ENCODE peak calls at places on chromosomes 16 and 17, in nine cellular contexts. One of them, this sample, is unnamed.

GRCh38 chr17:15261063-15261817 is 3.9 kb downstream of the PMP22 start:
- DNase-seq in adrenal gland: peak
- DNase-seq in GM12865: no peak
- DNase-seq in cardiac muscle cell: peak
- DNase-seq in fibroblast of lung: peak
- DNase-seq in GM13977: peak
- DNase-seq in sigmoid colon: peak
- DNase-seq in Caco-2: peak
- DNase-seq in fibroblast of pulmonary artery: peak
- DNase-seq in this sample: peak

GRCh38 chr17:35540589-35541404 is 3.3 kb upstream of the SLFN12L start:
- DNase-seq in adrenal gland: peak
- DNase-seq in GM12865: peak
- DNase-seq in cardiac muscle cell: peak
- DNase-seq in fibroblast of lung: peak
- DNase-seq in GM13977: no peak
- DNase-seq in sigmoid colon: peak
- DNase-seq in Caco-2: no peak
- DNase-seq in fibroblast of pulmonary artery: peak
- DNase-seq in this sample: peak

GRCh38 chr17:48542956-48543853 is 1.7 kb downstream of the HOXB2 start:
- DNase-seq in adrenal gland: peak
- DNase-seq in GM12865: peak
- DNase-seq in cardiac muscle cell: peak
- DNase-seq in fibroblast of lung: no peak
- DNase-seq in GM13977: peak
- DNase-seq in sigmoid colon: peak
- DNase-seq in Caco-2: peak
- DNase-seq in fibroblast of pulmonary artery: peak
- DNase-seq in this sample: peak

GRCh38 chr16:8716592-8716991 is 42.2 kb downstream of the ABAT start:
- DNase-seq in adrenal gland: peak
- DNase-seq in GM12865: no peak
- DNase-seq in cardiac muscle cell: no peak
- DNase-seq in fibroblast of lung: peak
- DNase-seq in GM13977: no peak
- DNase-seq in sigmoid colon: no peak
- DNase-seq in Caco-2: no peak
- DNase-seq in fibroblast of pulmonary artery: no peak
- DNase-seq in this sample: no peak

GRCh38 chr17:40097931-40098845 is 2.2 kb downstream of the NR1D1 start:
- DNase-seq in adrenal gland: peak
- DNase-seq in GM12865: peak
- DNase-seq in cardiac muscle cell: peak
- DNase-seq in fibroblast of lung: peak
- DNase-seq in GM13977: no peak
- DNase-seq in sigmoid colon: peak
- DNase-seq in Caco-2: no peak
- DNase-seq in fibroblast of pulmonary artery: peak
- DNase-seq in this sample: no peak

GRCh38 chr17:3995067-3995466 is 30.8 kb upstream of the ATP2A3 start:
- DNase-seq in adrenal gland: no peak
- DNase-seq in GM12865: no peak
- DNase-seq in cardiac muscle cell: no peak
- DNase-seq in fibroblast of lung: no peak
- DNase-seq in GM13977: no peak
- DNase-seq in sigmoid colon: peak
- DNase-seq in Caco-2: no peak
- DNase-seq in fibroblast of pulmonary artery: no peak
- DNase-seq in this sample: no peak

GRCh38 chr16:87955302-87956168 is 4.3 kb downstream of the BANP start:
- DNase-seq in adrenal gland: no peak
- DNase-seq in GM12865: no peak
- DNase-seq in cardiac muscle cell: no peak
- DNase-seq in fibroblast of lung: peak
- DNase-seq in GM13977: no peak
- DNase-seq in sigmoid colon: no peak
- DNase-seq in Caco-2: no peak
- DNase-seq in fibroblast of pulmonary artery: no peak
- DNase-seq in this sample: no peak

GRCh38 chr17:50129946-50130777 is at the start of gene SAMD14:
- DNase-seq in adrenal gland: no peak
- DNase-seq in GM12865: peak
- DNase-seq in cardiac muscle cell: no peak
- DNase-seq in fibroblast of lung: peak
- DNase-seq in GM13977: peak
- DNase-seq in sigmoid colon: no peak
- DNase-seq in Caco-2: no peak
- DNase-seq in fibroblast of pulmonary artery: no peak
- DNase-seq in this sample: peak

GRCh38 chr16:19874816-19875546 is 9.7 kb downstream of the GPRC5B start:
- DNase-seq in adrenal gland: no peak
- DNase-seq in GM12865: no peak
- DNase-seq in cardiac muscle cell: no peak
- DNase-seq in fibroblast of lung: no peak
- DNase-seq in GM13977: no peak
- DNase-seq in sigmoid colon: no peak
- DNase-seq in Caco-2: no peak
- DNase-seq in fibroblast of pulmonary artery: no peak
- DNase-seq in this sample: no peak

GRCh38 chr17:8698142-8699050 is 46.2 kb downstream of the CCDC42 start:
- DNase-seq in adrenal gland: peak
- DNase-seq in GM12865: no peak
- DNase-seq in cardiac muscle cell: peak
- DNase-seq in fibroblast of lung: peak
- DNase-seq in GM13977: no peak
- DNase-seq in sigmoid colon: peak
- DNase-seq in Caco-2: no peak
- DNase-seq in fibroblast of pulmonary artery: peak
- DNase-seq in this sample: no peak

GRCh38 chr17:83195330-83196087 is 116.1 kb downstream of the METRNL start:
- DNase-seq in adrenal gland: no peak
- DNase-seq in GM12865: no peak
- DNase-seq in cardiac muscle cell: peak
- DNase-seq in fibroblast of lung: peak
- DNase-seq in GM13977: no peak
- DNase-seq in sigmoid colon: peak
- DNase-seq in Caco-2: peak
- DNase-seq in fibroblast of pulmonary artery: peak
- DNase-seq in this sample: no peak

GRCh38 chr17:3944485-3945388 is 19.5 kb downstream of the ATP2A3 start:
- DNase-seq in adrenal gland: peak
- DNase-seq in GM12865: peak
- DNase-seq in cardiac muscle cell: peak
- DNase-seq in fibroblast of lung: peak
- DNase-seq in GM13977: peak
- DNase-seq in sigmoid colon: peak
- DNase-seq in Caco-2: no peak
- DNase-seq in fibroblast of pulmonary artery: peak
- DNase-seq in this sample: peak

GRCh38 chr17:14940946-14941280 is 324.2 kb downstream of the PMP22 start:
- DNase-seq in adrenal gland: no peak
- DNase-seq in GM12865: no peak
- DNase-seq in cardiac muscle cell: no peak
- DNase-seq in fibroblast of lung: no peak
- DNase-seq in GM13977: no peak
- DNase-seq in sigmoid colon: no peak
- DNase-seq in Caco-2: no peak
- DNase-seq in fibroblast of pulmonary artery: no peak
- DNase-seq in this sample: no peak

GRCh38 chr17:19549746-19550623 is 16.3 kb downstream of the SLC47A1 start:
- DNase-seq in adrenal gland: no peak
- DNase-seq in GM12865: no peak
- DNase-seq in cardiac muscle cell: no peak
- DNase-seq in fibroblast of lung: no peak
- DNase-seq in GM13977: no peak
- DNase-seq in sigmoid colon: no peak
- DNase-seq in Caco-2: no peak
- DNase-seq in fibroblast of pulmonary artery: no peak
- DNase-seq in this sample: no peak

GRCh38 chr17:19544366-19544765 is 10.7 kb downstream of the SLC47A1 start:
- DNase-seq in adrenal gland: no peak
- DNase-seq in GM12865: no peak
- DNase-seq in cardiac muscle cell: no peak
- DNase-seq in fibroblast of lung: no peak
- DNase-seq in GM13977: no peak
- DNase-seq in sigmoid colon: no peak
- DNase-seq in Caco-2: no peak
- DNase-seq in fibroblast of pulmonary artery: no peak
- DNase-seq in this sample: no peak

GRCh38 chr17:19542247-19542646 is 8.6 kb downstream of the SLC47A1 start:
- DNase-seq in adrenal gland: no peak
- DNase-seq in GM12865: no peak
- DNase-seq in cardiac muscle cell: no peak
- DNase-seq in fibroblast of lung: no peak
- DNase-seq in GM13977: no peak
- DNase-seq in sigmoid colon: no peak
- DNase-seq in Caco-2: no peak
- DNase-seq in fibroblast of pulmonary artery: no peak
- DNase-seq in this sample: no peak

GRCh38 chr17:19551148-19551547 is 17.5 kb downstream of the SLC47A1 start:
- DNase-seq in adrenal gland: no peak
- DNase-seq in GM12865: no peak
- DNase-seq in cardiac muscle cell: no peak
- DNase-seq in fibroblast of lung: no peak
- DNase-seq in GM13977: no peak
- DNase-seq in sigmoid colon: no peak
- DNase-seq in Caco-2: no peak
- DNase-seq in fibroblast of pulmonary artery: no peak
- DNase-seq in this sample: no peak

DNA sequence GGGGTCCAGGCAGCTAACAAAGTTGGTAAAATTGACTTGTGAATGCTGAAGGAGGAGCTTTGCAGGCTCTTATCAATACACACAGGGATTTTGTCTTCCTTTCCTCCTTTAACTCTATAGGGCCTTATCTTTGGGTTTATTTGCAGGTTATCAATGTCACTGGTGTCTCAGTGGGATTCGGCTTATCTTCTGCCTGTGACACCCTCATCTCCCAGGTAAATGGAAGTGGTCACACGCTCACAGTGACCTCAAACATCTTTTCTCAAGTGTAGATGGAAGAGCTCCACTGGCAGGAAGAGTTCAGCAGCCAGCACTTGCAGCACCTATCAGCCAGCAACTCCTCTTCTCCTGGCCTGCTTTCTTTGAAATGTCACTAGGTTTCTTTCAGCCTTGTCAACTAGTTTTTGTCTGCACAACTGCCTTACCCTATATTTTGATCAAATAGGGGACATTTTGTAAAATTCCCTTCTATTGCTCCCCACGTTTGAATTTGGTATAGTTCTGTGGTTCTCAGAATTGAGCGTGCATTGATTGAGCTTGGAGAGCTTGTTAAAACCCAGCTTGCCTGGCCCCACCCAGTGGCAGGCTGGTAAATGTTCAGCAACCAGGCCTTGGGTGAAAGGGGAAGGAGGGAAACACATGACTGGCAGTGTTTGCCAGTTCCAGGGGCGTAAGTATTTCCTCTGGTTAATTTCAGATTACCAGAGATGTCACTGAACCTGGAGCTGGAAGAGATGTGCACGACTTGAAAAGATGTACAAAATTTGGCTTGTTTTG is 12.8 kb downstream of the SLC47A1 start:
- DNase-seq in adrenal gland: no peak
- DNase-seq in GM12865: no peak
- DNase-seq in cardiac muscle cell: no peak
- DNase-seq in fibroblast of lung: no peak
- DNase-seq in GM13977: no peak
- DNase-seq in sigmoid colon: peak
- DNase-seq in Caco-2: peak
- DNase-seq in fibroblast of pulmonary artery: no peak
- DNase-seq in this sample: no peak
- TF ChIP-seq CTCF in adrenal gland: peak
- TF ChIP-seq CTCF in GM12865: no peak
- TF ChIP-seq CTCF in cardiac muscle cell: no peak
- TF ChIP-seq CTCF in fibroblast of lung: no peak
- TF ChIP-seq CTCF in GM13977: no peak
- TF ChIP-seq CTCF in sigmoid colon: peak
- TF ChIP-seq CTCF in Caco-2: peak
- TF ChIP-seq CTCF in fibroblast of pulmonary artery: peak
- TF ChIP-seq CTCF in this sample: no peak

GRCh38 chr16:14132696-14133048 is 61.6 kb downstream of the MRTFB start:
- DNase-seq in adrenal gland: no peak
- DNase-seq in GM12865: peak
- DNase-seq in cardiac muscle cell: no peak
- DNase-seq in fibroblast of lung: peak
- DNase-seq in GM13977: peak
- DNase-seq in sigmoid colon: no peak
- DNase-seq in Caco-2: no peak
- DNase-seq in fibroblast of pulmonary artery: no peak
- DNase-seq in this sample: peak
- TF ChIP-seq CTCF in adrenal gland: no peak
- TF ChIP-seq CTCF in GM12865: no peak
- TF ChIP-seq CTCF in cardiac muscle cell: no peak
- TF ChIP-seq CTCF in fibroblast of lung: no peak
- TF ChIP-seq CTCF in GM13977: no peak
- TF ChIP-seq CTCF in sigmoid colon: no peak
- TF ChIP-seq CTCF in Caco-2: no peak
- TF ChIP-seq CTCF in fibroblast of pulmonary artery: no peak
- TF ChIP-seq CTCF in this sample: no peak

DNA sequence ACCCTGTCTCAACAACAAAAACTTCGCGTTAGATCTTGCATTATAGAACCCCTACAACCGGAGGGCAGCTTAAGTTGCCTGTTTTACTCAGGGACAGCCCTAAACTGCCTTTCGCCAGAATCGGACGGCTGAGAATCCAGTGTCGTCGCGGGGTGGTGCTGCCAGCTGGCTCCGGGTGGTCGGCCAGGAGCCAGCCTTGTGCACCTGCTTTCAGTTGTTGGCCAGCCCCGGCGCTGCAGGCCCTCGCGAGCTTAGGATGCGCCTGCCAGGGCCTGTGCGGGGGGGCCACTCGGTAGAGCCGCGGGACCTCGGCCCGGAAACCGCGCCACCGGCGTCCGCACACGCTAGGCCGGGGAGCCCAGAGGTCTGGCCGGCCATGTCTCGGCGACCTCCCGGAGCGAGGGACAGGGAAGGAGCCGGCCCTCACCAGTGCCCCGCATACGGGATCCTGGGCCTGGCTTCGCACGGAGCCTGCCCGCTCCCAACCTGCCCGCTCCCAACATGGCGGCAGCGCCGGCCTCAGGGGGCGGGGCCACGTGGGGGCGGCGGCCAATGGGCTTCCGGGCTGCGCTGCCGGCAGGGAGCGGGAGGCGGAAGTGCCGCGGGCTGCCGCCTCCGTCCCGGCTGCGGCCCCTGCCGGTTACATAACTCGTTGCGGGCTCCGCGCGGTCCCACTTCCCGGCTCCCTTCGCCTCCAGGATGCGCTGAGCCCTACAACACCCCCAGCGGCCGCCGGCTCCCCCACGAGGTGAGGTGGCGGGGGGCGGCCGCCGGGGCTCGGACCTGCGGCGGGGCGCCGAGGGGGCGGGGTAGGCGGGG is 14.2 kb downstream of the NAA60 start:
- DNase-seq in adrenal gland: peak
- DNase-seq in GM12865: peak
- DNase-seq in cardiac muscle cell: peak
- DNase-seq in fibroblast of lung: peak
- DNase-seq in GM13977: peak
- DNase-seq in sigmoid colon: peak
- DNase-seq in Caco-2: peak
- DNase-seq in fibroblast of pulmonary artery: peak
- DNase-seq in this sample: peak
- TF ChIP-seq CTCF in adrenal gland: peak
- TF ChIP-seq CTCF in GM12865: peak
- TF ChIP-seq CTCF in cardiac muscle cell: peak
- TF ChIP-seq CTCF in fibroblast of lung: peak
- TF ChIP-seq CTCF in GM13977: peak
- TF ChIP-seq CTCF in sigmoid colon: peak
- TF ChIP-seq CTCF in Caco-2: peak
- TF ChIP-seq CTCF in fibroblast of pulmonary artery: peak
- TF ChIP-seq CTCF in this sample: peak

GRCh38 chr17:78248051-78248914 is 16.9 kb downstream of the TMEM235 start:
- DNase-seq in adrenal gland: no peak
- DNase-seq in GM12865: no peak
- DNase-seq in cardiac muscle cell: no peak
- DNase-seq in fibroblast of lung: no peak
- DNase-seq in GM13977: no peak
- DNase-seq in sigmoid colon: no peak
- DNase-seq in Caco-2: no peak
- DNase-seq in fibroblast of pulmonary artery: no peak
- DNase-seq in this sample: no peak
- TF ChIP-seq CTCF in adrenal gland: no peak
- TF ChIP-seq CTCF in GM12865: no peak
- TF ChIP-seq CTCF in cardiac muscle cell: no peak
- TF ChIP-seq CTCF in fibroblast of lung: no peak
- TF ChIP-seq CTCF in GM13977: no peak
- TF ChIP-seq CTCF in sigmoid colon: no peak
- TF ChIP-seq CTCF in Caco-2: no peak
- TF ChIP-seq CTCF in fibroblast of pulmonary artery: no peak
- TF ChIP-seq CTCF in this sample: no peak

This sample was measured in GM20000.